ENCODE peak calls at places on chromosome 12, in ten cellular contexts. One of them, this sample, is unnamed.

GRCh38 chr12:116186482-116187157 is 90.9 kb downstream of the MED13L start:
- DNase-seq in bronchial epithelial cell: no peak
- DNase-seq in sigmoid colon: no peak
- DNase-seq in Right ventricle myocardium inferior: no peak
- DNase-seq in fibroblast of pulmonary artery: no peak
- DNase-seq in NAMALWA: no peak
- DNase-seq in Right ventricle myocardium superior: no peak
- DNase-seq in iPS-NIHi11: no peak
- DNase-seq in occipital lobe: no peak
- DNase-seq in ureter: no peak
- DNase-seq in this sample: no peak

GRCh38 chr12:85951823-85952222 is 77.7 kb downstream of the NTS start:
- DNase-seq in bronchial epithelial cell: peak; percentile 45
- DNase-seq in Right ventricle myocardium superior: no peak
- DNase-seq in fibroblast of pulmonary artery: peak; percentile 45
- DNase-seq in iPS-NIHi11: peak; percentile 17
- DNase-seq in NAMALWA: peak; percentile 38
- DNase-seq in occipital lobe: no peak
- DNase-seq in sigmoid colon: no peak
- DNase-seq in Right ventricle myocardium inferior: no peak
- DNase-seq in ureter: no peak
- DNase-seq in this sample: peak; percentile 50

GRCh38 chr12:6662602-6662905 is 365 bp downstream of the ING4 start:
- DNase-seq in fibroblast of pulmonary artery: no peak
- DNase-seq in NAMALWA: no peak
- DNase-seq in sigmoid colon: no peak
- DNase-seq in ureter: no peak
- DNase-seq in occipital lobe: no peak
- DNase-seq in Right ventricle myocardium superior: no peak
- DNase-seq in bronchial epithelial cell: no peak
- DNase-seq in iPS-NIHi11: peak; percentile 80
- DNase-seq in Right ventricle myocardium inferior: no peak
- DNase-seq in this sample: no peak

GRCh38 chr12:26821212-26821701 is 11.7 kb downstream of the ITPR2 start:
- DNase-seq in sigmoid colon: no peak
- DNase-seq in ureter: no peak
- DNase-seq in Right ventricle myocardium superior: no peak
- DNase-seq in occipital lobe: no peak
- DNase-seq in iPS-NIHi11: no peak
- DNase-seq in NAMALWA: no peak
- DNase-seq in bronchial epithelial cell: no peak
- DNase-seq in fibroblast of pulmonary artery: no peak
- DNase-seq in Right ventricle myocardium inferior: no peak
- DNase-seq in this sample: no peak

GRCh38 chr12:102484017-102484731 is 3.8 kb upstream of the IGF1 start:
- DNase-seq in iPS-NIHi11: peak; percentile 66
- DNase-seq in sigmoid colon: peak; percentile 76
- DNase-seq in occipital lobe: no peak
- DNase-seq in Right ventricle myocardium inferior: no peak
- DNase-seq in bronchial epithelial cell: peak; percentile 37
- DNase-seq in ureter: no peak
- DNase-seq in fibroblast of pulmonary artery: peak; percentile 71
- DNase-seq in Right ventricle myocardium superior: peak; percentile 45
- DNase-seq in NAMALWA: peak; percentile 64
- DNase-seq in this sample: peak; percentile 83

GRCh38 chr12:4506870-4507269 is 31.8 kb upstream of the RAD51AP1 start:
- DNase-seq in bronchial epithelial cell: peak; percentile 38
- DNase-seq in Right ventricle myocardium inferior: no peak
- DNase-seq in fibroblast of pulmonary artery: peak; percentile 30
- DNase-seq in occipital lobe: no peak
- DNase-seq in Right ventricle myocardium superior: no peak
- DNase-seq in ureter: no peak
- DNase-seq in sigmoid colon: no peak
- DNase-seq in iPS-NIHi11: no peak
- DNase-seq in NAMALWA: peak; percentile 13
- DNase-seq in this sample: peak; percentile 19

GRCh38 chr12:52952082-52952801 is 3.3 kb downstream of the KRT18 start:
- DNase-seq in Right ventricle myocardium superior: peak; percentile 46
- DNase-seq in NAMALWA: no peak
- DNase-seq in fibroblast of pulmonary artery: no peak
- DNase-seq in bronchial epithelial cell: peak; percentile 28
- DNase-seq in occipital lobe: no peak
- DNase-seq in sigmoid colon: no peak
- DNase-seq in ureter: no peak
- DNase-seq in iPS-NIHi11: no peak
- DNase-seq in Right ventricle myocardium inferior: no peak
- DNase-seq in this sample: peak; percentile 50

GRCh38 chr12:57109207-57110160 is 1.7 kb downstream of the STAT6 start:
- DNase-seq in Right ventricle myocardium superior: no peak
- DNase-seq in bronchial epithelial cell: no peak
- DNase-seq in ureter: no peak
- DNase-seq in sigmoid colon: no peak
- DNase-seq in iPS-NIHi11: no peak
- DNase-seq in occipital lobe: no peak
- DNase-seq in NAMALWA: no peak
- DNase-seq in Right ventricle myocardium inferior: no peak
- DNase-seq in fibroblast of pulmonary artery: no peak
- DNase-seq in this sample: no peak

GRCh38 chr12:103743788-103744187 is 97.2 kb downstream of the NT5DC3 start:
- DNase-seq in NAMALWA: no peak
- DNase-seq in Right ventricle myocardium superior: no peak
- DNase-seq in occipital lobe: no peak
- DNase-seq in Right ventricle myocardium inferior: no peak
- DNase-seq in sigmoid colon: no peak
- DNase-seq in fibroblast of pulmonary artery: no peak
- DNase-seq in iPS-NIHi11: no peak
- DNase-seq in bronchial epithelial cell: no peak
- DNase-seq in ureter: no peak
- DNase-seq in this sample: no peak

GRCh38 chr12:89906824-89907223 is 198.2 kb upstream of the ATP2B1 start:
- DNase-seq in sigmoid colon: no peak
- DNase-seq in ureter: no peak
- DNase-seq in Right ventricle myocardium superior: no peak
- DNase-seq in iPS-NIHi11: no peak
- DNase-seq in bronchial epithelial cell: no peak
- DNase-seq in NAMALWA: no peak
- DNase-seq in fibroblast of pulmonary artery: no peak
- DNase-seq in occipital lobe: no peak
- DNase-seq in Right ventricle myocardium inferior: no peak
- DNase-seq in this sample: no peak

GRCh38 chr12:68122236-68122920 is 37.2 kb downstream of the IFNG start:
- DNase-seq in fibroblast of pulmonary artery: no peak
- DNase-seq in occipital lobe: no peak
- DNase-seq in iPS-NIHi11: no peak
- DNase-seq in ureter: no peak
- DNase-seq in NAMALWA: peak; percentile 9
- DNase-seq in Right ventricle myocardium superior: no peak
- DNase-seq in bronchial epithelial cell: peak; percentile 61
- DNase-seq in Right ventricle myocardium inferior: no peak
- DNase-seq in sigmoid colon: no peak
- DNase-seq in this sample: no peak

GRCh38 chr12:69846976-69847375 is 21.9 kb downstream of the MYRFL start:
- DNase-seq in Right ventricle myocardium inferior: no peak
- DNase-seq in occipital lobe: no peak
- DNase-seq in Right ventricle myocardium superior: no peak
- DNase-seq in ureter: no peak
- DNase-seq in sigmoid colon: no peak
- DNase-seq in NAMALWA: no peak
- DNase-seq in iPS-NIHi11: no peak
- DNase-seq in bronchial epithelial cell: peak; percentile 5
- DNase-seq in fibroblast of pulmonary artery: no peak
- DNase-seq in this sample: no peak

GRCh38 chr12:6556857-6557256 is 1.0 kb upstream of the IFFO1 start:
- DNase-seq in bronchial epithelial cell: no peak
- DNase-seq in Right ventricle myocardium inferior: peak; percentile 11
- DNase-seq in NAMALWA: no peak
- DNase-seq in sigmoid colon: no peak
- DNase-seq in iPS-NIHi11: no peak
- DNase-seq in ureter: no peak
- DNase-seq in occipital lobe: no peak
- DNase-seq in fibroblast of pulmonary artery: no peak
- DNase-seq in Right ventricle myocardium superior: no peak
- DNase-seq in this sample: no peak

GRCh38 chr12:92735131-92735721 is 32.4 kb downstream of the PLEKHG7 start:
- DNase-seq in bronchial epithelial cell: peak; percentile 76
- DNase-seq in occipital lobe: no peak
- DNase-seq in NAMALWA: no peak
- DNase-seq in fibroblast of pulmonary artery: peak; percentile 97
- DNase-seq in iPS-NIHi11: peak; percentile 45
- DNase-seq in sigmoid colon: no peak
- DNase-seq in Right ventricle myocardium inferior: no peak
- DNase-seq in Right ventricle myocardium superior: no peak
- DNase-seq in ureter: no peak
- DNase-seq in this sample: peak; percentile 29

GRCh38 chr12:128191380-128191779 is 75.6 kb upstream of the TMEM132C start:
- DNase-seq in NAMALWA: no peak
- DNase-seq in fibroblast of pulmonary artery: no peak
- DNase-seq in iPS-NIHi11: no peak
- DNase-seq in Right ventricle myocardium inferior: no peak
- DNase-seq in Right ventricle myocardium superior: no peak
- DNase-seq in bronchial epithelial cell: no peak
- DNase-seq in occipital lobe: no peak
- DNase-seq in sigmoid colon: no peak
- DNase-seq in ureter: no peak
- DNase-seq in this sample: no peak

GRCh38 chr12:11576104-11576503 is 73.4 kb upstream of the ETV6 start:
- DNase-seq in Right ventricle myocardium superior: no peak
- DNase-seq in occipital lobe: peak; percentile 9
- DNase-seq in ureter: no peak
- DNase-seq in iPS-NIHi11: no peak
- DNase-seq in fibroblast of pulmonary artery: peak; percentile 74
- DNase-seq in Right ventricle myocardium inferior: no peak
- DNase-seq in bronchial epithelial cell: peak; percentile 97
- DNase-seq in sigmoid colon: peak; percentile 67
- DNase-seq in NAMALWA: no peak
- DNase-seq in this sample: no peak

GRCh38 chr12:12715459-12716150 is 1.6 kb upstream of the CDKN1B start:
- DNase-seq in bronchial epithelial cell: peak; percentile 13
- DNase-seq in Right ventricle myocardium superior: no peak
- DNase-seq in occipital lobe: no peak
- DNase-seq in fibroblast of pulmonary artery: no peak
- DNase-seq in iPS-NIHi11: no peak
- DNase-seq in sigmoid colon: no peak
- DNase-seq in NAMALWA: peak; percentile 76
- DNase-seq in Right ventricle myocardium inferior: no peak
- DNase-seq in ureter: no peak
- DNase-seq in this sample: peak; percentile 78

GRCh38 chr12:54388214-54389138 is 3.9 kb upstream of the ZNF385A start:
- DNase-seq in NAMALWA: no peak
- DNase-seq in Right ventricle myocardium superior: peak; percentile 23
- DNase-seq in bronchial epithelial cell: no peak
- DNase-seq in fibroblast of pulmonary artery: no peak
- DNase-seq in ureter: no peak
- DNase-seq in occipital lobe: no peak
- DNase-seq in iPS-NIHi11: no peak
- DNase-seq in sigmoid colon: no peak
- DNase-seq in Right ventricle myocardium inferior: no peak
- DNase-seq in this sample: peak; percentile 58

This sample was measured in OCI-M1.